ENCODE peak calls at places on chromosomes 16 and 17, in nine cellular contexts. One of them, this sample, is unnamed.

GRCh38 chr16:2326191-2326590 is 14.3 kb downstream of the ABCA3 start:
- DNase-seq in GM12865: no peak
- DNase-seq in lower leg skin: no peak
- DNase-seq in mucosa of descending colon: no peak
- DNase-seq in brain microvascular endothelial cell: no peak
- DNase-seq in endodermal cell: no peak
- DNase-seq in lung: no peak
- DNase-seq in cardiac muscle cell: no peak
- DNase-seq in BJ: no peak
- DNase-seq in this sample: no peak

GRCh38 chr16:76780556-76780955 is 410.4 kb upstream of the MON1B start:
- DNase-seq in BJ: no peak
- DNase-seq in GM12865: no peak
- DNase-seq in endodermal cell: no peak
- DNase-seq in lower leg skin: no peak
- DNase-seq in mucosa of descending colon: no peak
- DNase-seq in lung: no peak
- DNase-seq in brain microvascular endothelial cell: no peak
- DNase-seq in cardiac muscle cell: peak
- DNase-seq in this sample: no peak

GRCh38 chr16:31004658-31005057 is 5.8 kb downstream of the STX1B start:
- DNase-seq in lower leg skin: no peak
- DNase-seq in cardiac muscle cell: no peak
- DNase-seq in lung: no peak
- DNase-seq in mucosa of descending colon: no peak
- DNase-seq in BJ: no peak
- DNase-seq in endodermal cell: no peak
- DNase-seq in GM12865: no peak
- DNase-seq in brain microvascular endothelial cell: no peak
- DNase-seq in this sample: no peak

GRCh38 chr16:81996664-81997529 is 14.4 kb downstream of the SDR42E1 start:
- DNase-seq in mucosa of descending colon: no peak
- DNase-seq in lower leg skin: no peak
- DNase-seq in GM12865: no peak
- DNase-seq in brain microvascular endothelial cell: peak
- DNase-seq in endodermal cell: peak
- DNase-seq in BJ: peak
- DNase-seq in cardiac muscle cell: peak
- DNase-seq in lung: no peak
- DNase-seq in this sample: peak

GRCh38 chr16:2483160-2483559 is 8.2 kb downstream of the TBC1D24 start:
- DNase-seq in GM12865: no peak
- DNase-seq in mucosa of descending colon: no peak
- DNase-seq in cardiac muscle cell: no peak
- DNase-seq in brain microvascular endothelial cell: no peak
- DNase-seq in endodermal cell: no peak
- DNase-seq in BJ: no peak
- DNase-seq in lung: no peak
- DNase-seq in lower leg skin: no peak
- DNase-seq in this sample: peak

GRCh38 chr16:54280751-54281150 is 5.8 kb downstream of the IRX3 start:
- DNase-seq in BJ: no peak
- DNase-seq in cardiac muscle cell: peak
- DNase-seq in endodermal cell: no peak
- DNase-seq in lower leg skin: no peak
- DNase-seq in lung: no peak
- DNase-seq in mucosa of descending colon: no peak
- DNase-seq in GM12865: no peak
- DNase-seq in brain microvascular endothelial cell: no peak
- DNase-seq in this sample: peak

GRCh38 chr17:4968916-4969550 is 1.4 kb upstream of the SPAG7 start:
- DNase-seq in endodermal cell: peak
- DNase-seq in lung: no peak
- DNase-seq in BJ: peak
- DNase-seq in GM12865: no peak
- DNase-seq in lower leg skin: no peak
- DNase-seq in mucosa of descending colon: no peak
- DNase-seq in brain microvascular endothelial cell: peak
- DNase-seq in cardiac muscle cell: peak
- DNase-seq in this sample: peak

GRCh38 chr17:29784661-29785060 is 145.4 kb downstream of the SSH2 start:
- DNase-seq in brain microvascular endothelial cell: no peak
- DNase-seq in endodermal cell: no peak
- DNase-seq in BJ: no peak
- DNase-seq in GM12865: no peak
- DNase-seq in lower leg skin: no peak
- DNase-seq in mucosa of descending colon: no peak
- DNase-seq in cardiac muscle cell: peak
- DNase-seq in lung: no peak
- DNase-seq in this sample: peak

GRCh38 chr17:39152134-39152884 is 872 bp upstream of the PLXDC1 start:
- DNase-seq in brain microvascular endothelial cell: no peak
- DNase-seq in GM12865: no peak
- DNase-seq in lung: no peak
- DNase-seq in cardiac muscle cell: no peak
- DNase-seq in BJ: no peak
- DNase-seq in endodermal cell: peak
- DNase-seq in mucosa of descending colon: peak
- DNase-seq in lower leg skin: no peak
- DNase-seq in this sample: no peak

GRCh38 chr16:28326881-28327610 is 34.7 kb downstream of the SBK1 start:
- DNase-seq in mucosa of descending colon: peak
- DNase-seq in BJ: no peak
- DNase-seq in brain microvascular endothelial cell: peak
- DNase-seq in endodermal cell: peak
- DNase-seq in GM12865: peak
- DNase-seq in lower leg skin: no peak
- DNase-seq in lung: peak
- DNase-seq in cardiac muscle cell: peak
- DNase-seq in this sample: peak
- TF ChIP-seq CTCF in mucosa of descending colon: peak
- TF ChIP-seq CTCF in BJ: peak
- TF ChIP-seq CTCF in brain microvascular endothelial cell: peak
- TF ChIP-seq CTCF in endodermal cell: peak
- TF ChIP-seq CTCF in GM12865: peak
- TF ChIP-seq CTCF in lower leg skin: no peak
- TF ChIP-seq CTCF in lung: peak
- TF ChIP-seq CTCF in cardiac muscle cell: peak
- TF ChIP-seq CTCF in this sample: peak

GRCh38 chr16:15897386-15897785 is 9.0 kb upstream of the CEP20 start:
- DNase-seq in endodermal cell: no peak
- DNase-seq in cardiac muscle cell: no peak
- DNase-seq in GM12865: no peak
- DNase-seq in mucosa of descending colon: no peak
- DNase-seq in brain microvascular endothelial cell: no peak
- DNase-seq in lower leg skin: no peak
- DNase-seq in lung: no peak
- DNase-seq in BJ: no peak
- DNase-seq in this sample: peak
- H3K4me3 ChIP-seq in endodermal cell: no peak
- H3K4me3 ChIP-seq in cardiac muscle cell: no peak
- H3K4me3 ChIP-seq in GM12865: peak
- H3K4me3 ChIP-seq in mucosa of descending colon: no peak
- H3K4me3 ChIP-seq in brain microvascular endothelial cell: no peak
- H3K4me3 ChIP-seq in lower leg skin: no peak
- H3K4me3 ChIP-seq in lung: no peak
- H3K4me3 ChIP-seq in BJ: no peak
- H3K4me3 ChIP-seq in this sample: no peak

GRCh38 chr16:27943766-27944165 is 119.7 kb downstream of the GSG1L start:
- DNase-seq in lung: no peak
- DNase-seq in GM12865: no peak
- DNase-seq in brain microvascular endothelial cell: no peak
- DNase-seq in cardiac muscle cell: no peak
- DNase-seq in lower leg skin: no peak
- DNase-seq in BJ: no peak
- DNase-seq in endodermal cell: no peak
- DNase-seq in mucosa of descending colon: no peak
- DNase-seq in this sample: no peak
- TF ChIP-seq CTCF in lung: no peak
- TF ChIP-seq CTCF in GM12865: no peak
- TF ChIP-seq CTCF in brain microvascular endothelial cell: no peak
- TF ChIP-seq CTCF in cardiac muscle cell: no peak
- TF ChIP-seq CTCF in lower leg skin: no peak
- TF ChIP-seq CTCF in BJ: no peak
- TF ChIP-seq CTCF in endodermal cell: no peak
- TF ChIP-seq CTCF in mucosa of descending colon: no peak
- TF ChIP-seq CTCF in this sample: no peak

GRCh38 chr16:49858200-49859129 is 2.6 kb upstream of the ZNF423 start:
- DNase-seq in lower leg skin: no peak
- DNase-seq in mucosa of descending colon: peak
- DNase-seq in endodermal cell: peak
- DNase-seq in cardiac muscle cell: peak
- DNase-seq in brain microvascular endothelial cell: no peak
- DNase-seq in BJ: no peak
- DNase-seq in GM12865: peak
- DNase-seq in lung: peak
- DNase-seq in this sample: no peak

GRCh38 chr16:49855822-49856740 is at the start of gene ZNF423:
- DNase-seq in lung: no peak
- DNase-seq in GM12865: peak
- DNase-seq in BJ: no peak
- DNase-seq in endodermal cell: peak
- DNase-seq in cardiac muscle cell: peak
- DNase-seq in lower leg skin: no peak
- DNase-seq in mucosa of descending colon: peak
- DNase-seq in brain microvascular endothelial cell: no peak
- DNase-seq in this sample: no peak

GRCh38 chr16:49859139-49859947 is 3.4 kb upstream of the ZNF423 start:
- DNase-seq in cardiac muscle cell: peak
- DNase-seq in GM12865: no peak
- DNase-seq in endodermal cell: peak
- DNase-seq in lung: peak
- DNase-seq in mucosa of descending colon: peak
- DNase-seq in brain microvascular endothelial cell: no peak
- DNase-seq in BJ: no peak
- DNase-seq in lower leg skin: no peak
- DNase-seq in this sample: no peak

GRCh38 chr16:49856741-49857330 is 924 bp upstream of the ZNF423 start:
- DNase-seq in lung: peak
- DNase-seq in GM12865: peak
- DNase-seq in cardiac muscle cell: peak
- DNase-seq in brain microvascular endothelial cell: peak
- DNase-seq in BJ: no peak
- DNase-seq in endodermal cell: peak
- DNase-seq in mucosa of descending colon: peak
- DNase-seq in lower leg skin: no peak
- DNase-seq in this sample: peak

DNA sequence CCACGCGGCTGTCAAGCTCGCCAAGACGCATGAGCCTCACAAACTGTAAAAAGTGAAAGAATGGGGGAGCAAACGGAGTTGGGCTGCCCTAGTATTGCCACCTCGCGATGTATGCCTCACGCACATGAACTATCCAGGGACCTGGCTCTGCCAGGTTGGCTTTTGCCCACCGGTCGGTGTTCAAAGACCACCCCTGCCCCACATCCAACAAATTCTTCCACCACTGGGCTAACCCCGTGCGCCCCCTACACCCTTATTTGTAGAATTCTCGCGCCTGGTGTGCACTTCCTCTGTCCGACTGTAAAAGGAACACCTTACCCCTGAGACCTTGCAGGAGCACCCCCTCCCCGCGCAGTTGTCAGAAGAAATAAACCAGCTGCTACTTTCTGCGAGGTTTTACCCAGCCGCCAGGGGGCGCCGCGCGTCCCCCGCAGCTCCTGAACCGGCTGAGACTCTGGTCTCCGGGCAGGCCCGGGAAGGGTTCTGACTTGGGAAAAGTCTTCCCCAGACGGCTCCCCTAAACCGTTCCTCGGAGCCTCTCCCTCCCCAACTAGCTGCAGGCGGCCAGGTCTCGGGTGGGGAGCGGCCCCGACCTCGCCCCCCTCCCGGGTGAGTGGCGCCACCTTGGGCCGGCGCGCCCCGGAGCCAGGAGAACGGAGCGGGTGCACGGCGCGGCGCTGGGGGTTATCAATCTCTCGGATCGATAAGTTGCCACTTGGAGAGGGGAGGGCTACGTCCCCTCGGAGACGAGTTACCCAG is 1.7 kb upstream of the ZNF423 start:
- DNase-seq in brain microvascular endothelial cell: peak
- DNase-seq in endodermal cell: peak
- DNase-seq in mucosa of descending colon: peak
- DNase-seq in BJ: no peak
- DNase-seq in cardiac muscle cell: peak
- DNase-seq in GM12865: peak
- DNase-seq in lung: peak
- DNase-seq in lower leg skin: no peak
- DNase-seq in this sample: peak
- H3K4me3 ChIP-seq in brain microvascular endothelial cell: peak
- H3K4me3 ChIP-seq in endodermal cell: peak
- H3K4me3 ChIP-seq in mucosa of descending colon: no peak
- H3K4me3 ChIP-seq in BJ: peak
- H3K4me3 ChIP-seq in cardiac muscle cell: peak
- H3K4me3 ChIP-seq in GM12865: no peak
- H3K4me3 ChIP-seq in lung: peak
- H3K4me3 ChIP-seq in lower leg skin: peak
- H3K4me3 ChIP-seq in this sample: peak

DNA sequence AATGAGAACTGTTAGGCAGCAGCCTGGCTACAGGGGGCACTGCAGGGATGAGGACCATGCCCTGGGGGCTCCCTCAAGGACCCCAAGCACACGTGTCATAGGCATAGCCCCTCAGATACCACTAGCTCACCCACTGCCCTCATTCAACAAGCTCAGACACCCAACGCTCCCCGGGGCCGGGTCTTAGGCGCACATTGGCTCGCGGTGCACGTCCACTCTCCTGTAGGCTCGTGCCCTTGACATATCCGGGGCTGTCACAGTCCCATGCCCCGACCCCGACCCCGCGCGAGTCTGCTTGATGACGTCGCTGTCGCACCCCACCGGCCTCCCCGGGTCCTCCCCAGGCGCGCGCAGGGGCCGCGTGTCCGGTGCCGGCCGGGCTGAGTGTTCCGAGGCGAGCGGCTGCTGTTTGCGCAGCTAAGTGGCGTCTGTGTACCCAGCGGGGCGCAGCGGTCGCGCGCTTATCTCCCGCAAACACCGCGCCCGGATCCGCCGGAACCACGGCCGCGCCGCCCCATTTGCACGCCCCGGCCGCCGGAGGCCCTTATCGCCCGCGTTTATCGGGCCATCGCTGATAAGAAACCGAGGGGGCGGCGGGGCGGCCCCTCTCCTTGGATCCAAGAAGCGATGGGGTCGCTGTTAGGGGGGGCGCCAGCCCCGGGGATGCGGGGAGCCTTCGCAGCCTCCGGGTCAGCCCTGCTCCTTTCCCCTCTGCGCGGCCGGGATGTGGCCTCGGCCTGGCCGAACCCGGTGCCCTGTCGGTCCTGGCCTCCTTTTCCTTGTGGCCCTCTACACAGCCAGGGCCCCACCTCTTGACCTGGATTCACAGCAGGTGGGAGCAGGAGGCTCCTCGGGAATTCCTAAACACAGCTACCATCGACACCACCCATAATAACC is 20.7 kb upstream of the NAGS start:
- DNase-seq in endodermal cell: peak
- DNase-seq in GM12865: no peak
- DNase-seq in lower leg skin: no peak
- DNase-seq in mucosa of descending colon: peak
- DNase-seq in cardiac muscle cell: no peak
- DNase-seq in BJ: no peak
- DNase-seq in brain microvascular endothelial cell: no peak
- DNase-seq in lung: no peak
- DNase-seq in this sample: no peak
- TF ChIP-seq CTCF in endodermal cell: peak
- TF ChIP-seq CTCF in GM12865: no peak
- TF ChIP-seq CTCF in lower leg skin: no peak
- TF ChIP-seq CTCF in mucosa of descending colon: no peak
- TF ChIP-seq CTCF in cardiac muscle cell: peak
- TF ChIP-seq CTCF in BJ: peak
- TF ChIP-seq CTCF in brain microvascular endothelial cell: peak
- TF ChIP-seq CTCF in lung: no peak
- TF ChIP-seq CTCF in this sample: peak

GRCh38 chr16:89973654-89974335 is 25.2 kb downstream of the DEF8 start:
- DNase-seq in BJ: no peak
- DNase-seq in mucosa of descending colon: no peak
- DNase-seq in brain microvascular endothelial cell: no peak
- DNase-seq in endodermal cell: no peak
- DNase-seq in cardiac muscle cell: no peak
- DNase-seq in lung: no peak
- DNase-seq in GM12865: peak
- DNase-seq in lower leg skin: no peak
- DNase-seq in this sample: no peak
- H3K4me3 ChIP-seq in BJ: no peak
- H3K4me3 ChIP-seq in mucosa of descending colon: no peak
- H3K4me3 ChIP-seq in brain microvascular endothelial cell: peak
- H3K4me3 ChIP-seq in endodermal cell: peak
- H3K4me3 ChIP-seq in cardiac muscle cell: peak
- H3K4me3 ChIP-seq in lung: no peak
- H3K4me3 ChIP-seq in GM12865: peak
- H3K4me3 ChIP-seq in lower leg skin: no peak
- H3K4me3 ChIP-seq in this sample: peak

This sample was measured in AG10803.